ENCODE peak calls at places on chromosomes 4 and X, in nine cellular contexts. C, Z, F, L, I, U, J, B and Q are unnamed samples.

GRCh38 chr4:117771647-117772337 is 262.5 kb upstream of the NDST3 start:
- DNase-seq in U (no peak), I (no peak), L (no peak), J (no peak), F (no peak), C (no peak), B (no peak), Z (no peak), Q (no peak)

GRCh38 chrX:49230500-49231232 is 2.5 kb downstream of the CACNA1F start:
- DNase-seq in B (peak), C (no peak), F (peak), I (peak), Z (peak), U (no peak), L (peak), J (no peak), Q (no peak)

GRCh38 chrX:13721371-13721770 is 13.0 kb downstream of the TRAPPC2 start:
- DNase-seq in B (peak), J (no peak), U (no peak), F (no peak), I (no peak), L (no peak), Z (no peak), C (no peak), Q (no peak)

GRCh38 chr4:124483043-124483906 is 229.3 kb downstream of the ANKRD50 start:
- DNase-seq in C (no peak), J (peak), I (no peak), B (peak), F (no peak), U (peak), L (no peak), Z (no peak), Q (no peak)

GRCh38 chrX:97026406-97026805 is 142.7 kb downstream of the RPA4 start:
- DNase-seq in U (peak), I (no peak), L (no peak), Z (no peak), F (no peak), J (peak), C (no peak), B (no peak), Q (no peak)

GRCh38 chr4:102593147-102593546 is 92.0 kb downstream of the NFKB1 start:
- DNase-seq in F (no peak), U (no peak), J (no peak), I (no peak), L (no peak), C (no peak), B (no peak), Z (no peak), Q (no peak)

GRCh38 chr4:153243464-153243863 is 39.2 kb downstream of the TRIM2 start:
- DNase-seq in Z (no peak), U (no peak), I (no peak), B (no peak), F (no peak), L (no peak), J (no peak), C (no peak), Q (no peak)

GRCh38 chrX:101411984-101412383 is 4.0 kb downstream of the HNRNPH2 start:
- DNase-seq in C (no peak), Z (no peak), U (no peak), L (no peak), J (no peak), I (no peak), F (no peak), B (no peak), Q (no peak)

GRCh38 chr4:6924361-6924779 is 14.7 kb downstream of the TBC1D14 start:
- DNase-seq in I (no peak), Z (no peak), B (no peak), L (peak), J (no peak), U (no peak), C (no peak), F (no peak), Q (no peak)

GRCh38 chr4:105715692-105716278 is 7.2 kb downstream of the GSTCD start:
- DNase-seq in L (no peak), U (no peak), F (no peak), Z (no peak), C (no peak), J (peak), B (peak), I (no peak), Q (no peak)

GRCh38 chrX:6021316-6022091 is 207.2 kb downstream of the NLGN4X start:
- DNase-seq in U (peak), F (peak), J (peak), Z (peak), L (no peak), C (no peak), B (peak), I (no peak), Q (no peak)

GRCh38 chr4:112266823-112267222 is 18.9 kb downstream of the TIFA start:
- DNase-seq in Z (no peak), U (no peak), F (no peak), I (no peak), J (peak), C (no peak), B (peak), L (no peak), Q (no peak)

GRCh38 chr4:4200624-4201023 is 26.1 kb downstream of the OTOP1 start:
- DNase-seq in B (no peak), I (no peak), F (no peak), C (no peak), L (no peak), U (no peak), Z (no peak), J (no peak), Q (no peak)

GRCh38 chrX:134990475-134991473 is at the start of gene SMIM10:
- DNase-seq in J (peak), I (peak), F (peak), L (peak), U (no peak), B (peak), C (peak), Z (peak), Q (peak)

GRCh38 chr4:145097331-145097820 is 620 bp downstream of the ANAPC10 start:
- DNase-seq in L (no peak), J (no peak), Z (no peak), U (no peak), C (no peak), I (no peak), F (no peak), B (no peak), Q (no peak)

GRCh38 chrX:125291124-125291523 is 28.5 kb upstream of the TEX13C start:
- DNase-seq in I (no peak), C (no peak), J (no peak), F (no peak), B (no peak), U (no peak), Z (no peak), L (no peak), Q (no peak)

GRCh38 chrX:42615161-42615563 is 162.8 kb downstream of the PPP1R2C start:
- DNase-seq in J (no peak), U (no peak), C (no peak), I (no peak), Z (peak), B (peak), L (no peak), F (no peak), Q (no peak)

GRCh38 chr4:169315530-169316306 is 45.0 kb upstream of the SH3RF1 start:
- DNase-seq in C (no peak), I (no peak), U (no peak), B (peak), L (no peak), J (peak), F (no peak), Z (no peak), Q (no peak)

GRCh38 chr4:184329235-184330007 is 111.7 kb upstream of the ENPP6 start:
- DNase-seq in C (no peak), F (no peak), B (no peak), J (no peak), Z (no peak), L (no peak), I (no peak), U (no peak), Q (no peak)

GRCh38 chrX:107674480-107675364 is 46.4 kb downstream of the PRPS1 start:
- DNase-seq in C (peak), Z (peak), B (peak), F (peak), I (peak), L (peak), J (peak), U (no peak), Q (no peak)

GRCh38 chr4:180057198-180057821 is 2185.9 kb upstream of the TENM3 start:
- DNase-seq in F (peak), U (no peak), L (no peak), I (no peak), C (no peak), B (peak), Z (no peak), J (peak), Q (no peak)

GRCh38 chr4:7645956-7646355 is 211.2 kb upstream of the PSAPL1 start:
- DNase-seq in L (no peak), F (no peak), C (no peak), Z (no peak), U (no peak), J (no peak), I (no peak), B (no peak), Q (no peak)

GRCh38 chr4:7397206-7398103 is 37.3 kb downstream of the PSAPL1 start:
- DNase-seq in J (peak), L (peak), F (no peak), I (no peak), Z (no peak), U (no peak), B (no peak), C (peak), Q (no peak)

GRCh38 chr4:5866841-5867782 is 25.8 kb downstream of the CRMP1 start:
- DNase-seq in I (no peak), L (no peak), B (no peak), C (no peak), U (no peak), F (no peak), J (no peak), Z (no peak), Q (no peak)

GRCh38 chr4:71828450-71828849 is 44.6 kb upstream of the GC start:
- DNase-seq in I (no peak), U (no peak), B (no peak), L (no peak), Z (no peak), C (no peak), J (no peak), F (no peak), Q (no peak)

GRCh38 chr4:113434247-113434587 is 327.3 kb downstream of the CAMK2D start:
- DNase-seq in B (peak), L (no peak), I (no peak), U (no peak), J (peak), C (no peak), F (no peak), Z (no peak), Q (no peak)

GRCh38 chrX:69221239-69222102 is 56.2 kb upstream of the PJA1 start:
- DNase-seq in U (no peak), Z (no peak), I (peak), L (no peak), F (no peak), J (no peak), C (no peak), B (no peak), Q (peak)

GRCh38 chrX:107731831-107732502 is 43.6 kb downstream of the TSC22D3 start:
- DNase-seq in U (peak), L (peak), I (peak), J (peak), B (peak), Z (no peak), C (peak), F (no peak), Q (no peak)

GRCh38 chrX:134929813-134930212 is 61.0 kb upstream of the SMIM10 start:
- DNase-seq in F (no peak), B (no peak), Z (peak), J (no peak), C (no peak), L (no peak), U (no peak), I (no peak), Q (no peak)

GRCh38 chrX:151773434-151773833 is 38.9 kb downstream of the CNGA2 start:
- DNase-seq in I (no peak), U (no peak), F (no peak), Z (no peak), J (no peak), C (no peak), L (no peak), B (no peak), Q (no peak)

GRCh38 chr4:165784672-165785071 is 88.4 kb upstream of the TLL1 start:
- DNase-seq in Z (no peak), C (no peak), F (no peak), J (no peak), U (peak), L (no peak), I (no peak), B (peak), Q (no peak)

GRCh38 chr4:152220201-152220666 is 315.7 kb downstream of the FBXW7 start:
- DNase-seq in F (no peak), J (peak), B (no peak), I (no peak), L (no peak), U (no peak), C (no peak), Z (peak), Q (no peak)

GRCh38 chrX:6210230-6210629 is 18.4 kb downstream of the NLGN4X start:
- DNase-seq in C (no peak), F (no peak), I (no peak), J (no peak), Z (no peak), U (no peak), L (no peak), B (no peak), Q (no peak)

GRCh38 chr4:15043226-15043625 is 40.9 kb downstream of the CPEB2 start:
- DNase-seq in Z (no peak), F (no peak), U (peak), L (no peak), I (no peak), C (no peak), B (no peak), J (no peak), Q (no peak)

GRCh38 chr4:55409468-55410171 is 13.9 kb downstream of the TMEM165 start:
- DNase-seq in B (peak), U (no peak), F (peak), I (no peak), L (no peak), C (no peak), J (no peak), Z (no peak), Q (no peak)

GRCh38 chr4:179465131-179465797 is 2023.0 kb upstream of the AGA start:
- DNase-seq in C (no peak), J (peak), B (no peak), I (no peak), F (no peak), Z (no peak), L (no peak), U (no peak), Q (no peak)

GRCh38 chr4:3342182-3342854 is 49.5 kb downstream of the RGS12 start:
- DNase-seq in B (peak), J (peak), F (no peak), I (no peak), Z (no peak), L (no peak), U (peak), C (no peak), Q (no peak)